ENCODE peak calls at places on chromosomes 11 and 22, in six cellular contexts. I, V, U, J, G and T are unnamed samples.

GRCh38 chr11:69297926-69298777 is 4.2 kb downstream of the MYEOV start:
- DNase-seq in I (no peak), V (peak), U (no peak), J (no peak), G (peak), T (peak)

GRCh38 chr11:134533511-134533910 is 121.5 kb upstream of the B3GAT1 start:
- DNase-seq in I (peak), V (no peak), U (no peak), J (no peak), G (no peak), T (no peak)

GRCh38 chr11:74257934-74258553 is 53.4 kb downstream of the P4HA3 start:
- DNase-seq in I (no peak), V (peak), U (no peak), J (no peak), G (peak), T (peak)

GRCh38 chr11:3074912-3075589 is 17.8 kb upstream of the CARS1 start:
- DNase-seq in I (no peak), V (peak), U (no peak), J (no peak), G (no peak), T (no peak)

GRCh38 chr11:2570841-2571597 is 126.2 kb downstream of the KCNQ1 start:
- DNase-seq in I (no peak), V (no peak), U (no peak), J (no peak), G (no peak), T (no peak)

GRCh38 chr11:86418929-86419328 is 44.2 kb downstream of the CCDC81 start:
- DNase-seq in I (no peak), V (no peak), U (no peak), J (no peak), G (no peak), T (no peak)

GRCh38 chr11:83156150-83156995 is 558 bp upstream of the PCF11 start:
- DNase-seq in I (peak), V (peak), U (peak), J (peak), G (peak), T (peak)

GRCh38 chr11:77110836-77111235 is 8.2 kb downstream of the OMP start:
- DNase-seq in I (no peak), V (no peak), U (no peak), J (no peak), G (no peak), T (no peak)

GRCh38 chr11:87260811-87261210 is 223.1 kb downstream of the TMEM135 start:
- DNase-seq in I (no peak), V (no peak), U (no peak), J (no peak), G (no peak), T (no peak)

GRCh38 chr11:99020324-99021225 is at the start of gene CNTN5:
- DNase-seq in I (peak), V (peak), U (no peak), J (no peak), G (no peak), T (no peak)

GRCh38 chr11:64564419-64564818 is 26.6 kb upstream of the SLC22A12 start:
- DNase-seq in I (no peak), V (no peak), U (no peak), J (no peak), G (no peak), T (no peak)

GRCh38 chr22:31344369-31345330 is 1.5 kb downstream of the PATZ1 start:
- DNase-seq in I (no peak), V (peak), U (no peak), J (peak), G (peak), T (no peak)

GRCh38 chr22:44893731-44894080 is 116.1 kb downstream of the PHF21B start:
- DNase-seq in I (peak), V (no peak), U (no peak), J (no peak), G (no peak), T (no peak)

GRCh38 chr11:69113646-69114340 is 41.9 kb upstream of the SMIM38 start:
- DNase-seq in I (no peak), V (no peak), U (no peak), J (no peak), G (no peak), T (no peak)

GRCh38 chr11:2837096-2837601 is 48.4 kb downstream of the CDKN1C start:
- DNase-seq in I (no peak), V (peak), U (no peak), J (no peak), G (peak), T (no peak)

GRCh38 chr11:116375221-116375620 is 397.6 kb downstream of the BUD13 start:
- DNase-seq in I (no peak), V (no peak), U (no peak), J (no peak), G (no peak), T (no peak)

GRCh38 chr11:96338910-96339703 is 3.9 kb downstream of the MAML2 start:
- DNase-seq in I (peak), V (no peak), U (no peak), J (peak), G (no peak), T (no peak)

GRCh38 chr22:35435201-35435712 is 35.3 kb downstream of the MCM5 start:
- DNase-seq in I (no peak), V (no peak), U (no peak), J (no peak), G (no peak), T (no peak)

GRCh38 chr11:65578667-65579066 is 2.8 kb downstream of the EHBP1L1 start:
- DNase-seq in I (no peak), V (no peak), U (no peak), J (no peak), G (no peak), T (no peak)

GRCh38 chr11:2548596-2548995 is 103.8 kb downstream of the KCNQ1 start:
- DNase-seq in I (no peak), V (no peak), U (no peak), J (no peak), G (no peak), T (no peak)

GRCh38 chr11:125214466-125215204 is 50.1 kb downstream of the PKNOX2 start:
- DNase-seq in I (no peak), V (no peak), U (no peak), J (no peak), G (no peak), T (no peak)

GRCh38 chr11:125140251-125140650 is 24.3 kb upstream of the PKNOX2 start:
- DNase-seq in I (no peak), V (no peak), U (no peak), J (no peak), G (no peak), T (no peak)

DNA sequence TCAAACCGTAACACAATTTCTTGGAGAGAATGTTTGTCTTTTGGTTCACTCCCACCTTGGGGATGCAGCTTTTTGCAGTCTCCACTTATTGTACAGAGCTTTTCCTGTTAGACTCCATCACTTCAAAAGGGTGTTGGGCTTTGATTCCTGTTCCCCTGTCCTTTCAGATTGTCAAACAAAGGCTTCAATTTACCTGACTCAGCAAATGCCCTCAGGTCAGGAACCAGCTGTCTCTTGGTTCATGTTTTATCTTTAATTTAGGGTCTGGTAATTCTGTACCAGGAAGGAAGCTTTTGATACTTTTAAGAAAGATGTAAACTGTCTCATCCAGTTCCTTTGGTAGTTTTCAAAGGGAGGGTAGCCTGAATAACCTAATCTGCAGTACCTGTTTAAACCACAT is 880.7 kb downstream of the NTM start:
- DNase-seq in I (no peak), V (no peak), U (no peak), J (no peak), G (no peak), T (no peak)
- H3K27ac ChIP-seq in I (no peak), V (no peak), U (no peak), J (no peak), G (no peak), T (no peak)

GRCh38 chr11:88359529-88359928 is 22.0 kb upstream of the CTSC start:
- DNase-seq in I (no peak), V (no peak), U (no peak), J (no peak), G (no peak), T (no peak)

GRCh38 chr11:88357323-88358039 is 19.9 kb upstream of the CTSC start:
- DNase-seq in I (no peak), V (no peak), U (no peak), J (no peak), G (no peak), T (no peak)

GRCh38 chr11:88354909-88355308 is 17.4 kb upstream of the CTSC start:
- DNase-seq in I (no peak), V (no peak), U (no peak), J (no peak), G (no peak), T (no peak)

GRCh38 chr11:88355887-88356286 is 18.4 kb upstream of the CTSC start:
- DNase-seq in I (no peak), V (no peak), U (no peak), J (no peak), G (no peak), T (no peak)

DNA sequence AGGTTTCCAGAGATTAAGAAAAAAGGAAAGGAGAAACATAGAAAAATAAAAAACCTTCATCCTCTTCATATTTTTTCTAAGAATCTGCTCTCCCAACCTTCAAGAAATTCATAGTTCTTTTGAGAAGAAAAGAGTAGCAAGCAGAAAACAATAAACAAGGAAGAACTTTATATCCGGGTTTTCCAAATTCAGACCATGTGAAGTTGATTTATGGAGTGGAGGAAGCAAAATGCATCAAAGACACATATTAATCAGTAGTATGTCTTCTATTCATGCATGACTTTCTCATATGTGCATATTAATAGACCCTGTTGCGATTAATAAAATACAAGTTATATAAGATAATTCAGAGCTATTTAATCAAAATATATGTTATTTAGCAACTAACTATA is 20.5 kb upstream of the CTSC start:
- DNase-seq in I (no peak), V (no peak), U (no peak), J (no peak), G (no peak), T (no peak)
- H3K27ac ChIP-seq in I (no peak), V (no peak), U (no peak), J (no peak), G (no peak), T (no peak)

GRCh38 chr22:48662476-48663150 is 1165.1 kb downstream of the BRD1 start:
- DNase-seq in I (no peak), V (no peak), U (no peak), J (no peak), G (no peak), T (no peak)
- H3K27ac ChIP-seq in I (no peak), V (no peak), U (no peak), J (no peak), G (no peak), T (no peak)

GRCh38 chr11:71963468-71963867 is 34.6 kb downstream of the RNF121 start:
- DNase-seq in I (no peak), V (no peak), U (no peak), J (no peak), G (no peak), T (no peak)

GRCh38 chr11:71964641-71965040 is 34.1 kb upstream of the IL18BP start:
- DNase-seq in I (no peak), V (no peak), U (no peak), J (no peak), G (no peak), T (no peak)

DNA sequence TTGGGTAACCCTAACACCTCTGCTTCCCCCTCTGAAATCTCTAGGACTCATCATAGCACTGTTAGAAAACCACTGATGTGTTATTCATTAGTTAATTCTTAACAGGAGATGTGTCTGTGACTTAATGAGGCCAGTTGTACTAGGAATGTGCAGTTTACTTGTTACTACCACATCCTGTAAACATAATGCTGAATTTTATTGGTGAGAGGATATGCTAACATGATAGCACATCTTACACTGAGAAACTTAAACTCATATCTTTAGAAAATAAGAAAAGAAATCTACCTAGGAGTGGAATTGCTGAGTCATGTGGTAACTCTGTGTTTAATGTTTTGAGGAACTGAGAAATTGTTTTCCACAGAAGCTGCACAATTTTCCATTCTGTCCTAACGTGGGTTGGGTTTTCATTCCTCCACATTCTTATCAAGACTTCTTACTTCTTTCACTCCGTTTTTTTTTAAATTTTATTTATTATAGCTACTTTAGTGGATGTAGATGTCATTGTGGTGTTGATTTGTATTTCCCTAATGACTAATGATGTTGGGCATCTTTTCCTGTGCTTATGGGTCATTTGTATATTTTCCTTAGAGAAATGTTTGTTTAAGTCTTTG is 33.7 kb downstream of the RNF121 start:
- DNase-seq in I (no peak), V (no peak), U (no peak), J (no peak), G (no peak), T (no peak)
- H3K27ac ChIP-seq in I (no peak), V (no peak), U (no peak), J (no peak), G (no peak), T (no peak)

DNA sequence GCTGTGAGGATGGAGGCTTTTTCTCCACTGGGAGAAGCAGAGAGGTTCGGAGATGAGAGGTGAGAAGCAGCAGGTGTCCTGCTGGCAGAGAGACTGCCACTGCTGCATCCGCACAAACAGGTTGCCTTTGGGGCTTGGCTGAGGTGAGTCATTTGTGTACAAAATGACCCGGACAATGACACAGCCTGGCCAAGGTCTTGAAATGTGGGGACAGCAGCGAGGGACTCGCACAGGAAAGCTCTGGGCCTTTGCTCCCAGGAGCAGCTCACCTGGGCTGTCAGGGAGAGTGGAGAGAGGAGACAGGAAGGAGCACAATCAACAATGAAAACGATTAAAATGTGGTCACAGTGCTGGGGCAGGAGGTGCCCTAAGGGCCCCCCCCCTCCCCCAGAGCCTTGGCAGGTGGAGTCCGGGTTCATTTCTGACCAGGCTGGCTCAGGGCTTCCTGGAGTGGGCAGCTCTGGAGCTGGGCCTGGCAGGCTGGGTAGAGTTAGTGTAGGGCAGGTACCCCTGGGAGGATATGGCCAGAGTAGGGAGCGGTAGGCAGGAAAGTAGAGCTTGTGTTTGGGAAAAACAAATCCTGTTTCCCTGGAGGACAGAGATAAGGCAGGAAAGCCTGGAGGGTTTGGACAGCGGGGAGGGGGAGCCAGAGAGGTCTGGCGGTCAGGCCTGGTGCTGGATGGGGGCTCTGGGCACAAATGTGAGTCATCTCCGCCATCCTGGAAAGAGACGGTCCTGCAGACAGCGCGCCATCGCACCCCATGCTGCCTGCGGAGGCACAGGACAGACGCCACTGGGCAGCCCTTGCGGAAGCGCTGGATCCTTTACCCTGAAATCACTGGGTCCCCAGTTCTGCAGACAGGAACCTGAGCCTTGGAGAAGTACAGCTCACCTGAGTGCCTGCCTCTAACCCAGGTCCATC is 37.8 kb upstream of the CELSR1 start:
- DNase-seq in I (no peak), V (peak), U (no peak), J (no peak), G (no peak), T (no peak)
- H3K27ac ChIP-seq in I (no peak), V (peak), U (no peak), J (no peak), G (no peak), T (no peak)